ENCODE peak calls at places on chromosomes 12 and 14, in ten cellular contexts. I is IMR-90; W is sigmoid colon; O is NCI-H1417; C is stimulated activated CD8-positive, alpha-beta memory T cell treated with anti-CD3 and anti-CD28 coated beads, Interleukin-12 subunit alpha, Interleukin-12 subunit beta, amount 100 ng/mL, for 4 hours; H is GM10248; Z is left colon; E is kidney epithelial cell; M is HFFc6; V is H9. R is an unnamed sample.

GRCh38 chr12:24039113-24039525 is 89.6 kb upstream of the SOX5 start:
- DNase-seq in I (peak), W (no peak), O (no peak), C (no peak), H (no peak), Z (no peak), E (peak), M (no peak), V (no peak), R (no peak)

GRCh38 chr12:53031616-53032015 is 18.2 kb upstream of the TNS2 start:
- DNase-seq in I (no peak), W (no peak), O (no peak), C (no peak), H (no peak), Z (no peak), E (no peak), M (no peak), V (no peak), R (no peak)

GRCh38 chr12:51371295-51371953 is 19.8 kb downstream of the GALNT6 start:
- DNase-seq in I (peak), W (peak), O (peak), C (no peak), H (no peak), Z (no peak), E (peak), M (peak), V (peak), R (peak)

GRCh38 chr12:120971299-120972180 is 6.8 kb upstream of the HNF1A start:
- DNase-seq in I (peak), W (no peak), O (no peak), C (no peak), H (peak), Z (no peak), E (no peak), M (peak), V (no peak), R (peak)

GRCh38 chr14:70281938-70282337 is 77.5 kb downstream of the COX16 start:
- DNase-seq in I (no peak), W (no peak), O (peak), C (no peak), H (no peak), Z (no peak), E (no peak), M (no peak), V (no peak), R (peak)

GRCh38 chr14:104399432-104400155 is 180.0 kb upstream of the C14orf180 start:
- DNase-seq in I (no peak), W (no peak), O (peak), C (no peak), H (no peak), Z (no peak), E (no peak), M (no peak), V (peak), R (no peak)

GRCh38 chr14:90517431-90517841 is 120.6 kb downstream of the CALM1 start:
- DNase-seq in I (no peak), W (no peak), O (peak), C (no peak), H (no peak), Z (peak), E (no peak), M (no peak), V (no peak), R (no peak)

GRCh38 chr12:121804417-121805111 is 755 bp downstream of the SETD1B start:
- DNase-seq in I (no peak), W (peak), O (peak), C (peak), H (peak), Z (peak), E (no peak), M (no peak), V (no peak), R (no peak)

GRCh38 chr12:69442894-69443293 is 27.3 kb upstream of the FRS2 start:
- DNase-seq in I (peak), W (no peak), O (no peak), C (no peak), H (no peak), Z (no peak), E (no peak), M (no peak), V (no peak), R (no peak)

GRCh38 chr12:86256169-86256568 is at the start of gene MGAT4C:
- DNase-seq in I (no peak), W (no peak), O (peak), C (no peak), H (no peak), Z (no peak), E (no peak), M (no peak), V (no peak), R (peak)

GRCh38 chr12:42735869-42736361 is 146.4 kb upstream of the PRICKLE1 start:
- DNase-seq in I (no peak), W (no peak), O (no peak), C (no peak), H (no peak), Z (no peak), E (no peak), M (no peak), V (no peak), R (no peak)

GRCh38 chr14:82710257-82710841 is 1176.7 kb upstream of the SEL1L start:
- DNase-seq in I (peak), W (no peak), O (peak), C (no peak), H (peak), Z (peak), E (peak), M (peak), V (peak), R (peak)

GRCh38 chr12:24664151-24664550 is 284.8 kb downstream of the BCAT1 start:
- DNase-seq in I (peak), W (no peak), O (no peak), C (no peak), H (no peak), Z (no peak), E (no peak), M (no peak), V (no peak), R (no peak)

GRCh38 chr12:87368259-87368658 is 660.9 kb downstream of the C12orf50 start:
- DNase-seq in I (no peak), W (no peak), O (peak), C (no peak), H (no peak), Z (no peak), E (no peak), M (no peak), V (no peak), R (peak)

GRCh38 chr14:54438703-54439102 is 2.5 kb downstream of the CNIH1 start:
- DNase-seq in I (no peak), W (no peak), O (no peak), C (no peak), H (no peak), Z (no peak), E (no peak), M (no peak), V (no peak), R (no peak)

GRCh38 chr12:63319936-63320633 is 169.1 kb upstream of the AVPR1A start:
- DNase-seq in I (no peak), W (no peak), O (no peak), C (no peak), H (no peak), Z (no peak), E (no peak), M (no peak), V (no peak), R (no peak)

GRCh38 chr14:34711169-34711568 is 3.2 kb downstream of the CFL2 start:
- DNase-seq in I (peak), W (no peak), O (no peak), C (no peak), H (peak), Z (no peak), E (no peak), M (peak), V (no peak), R (peak)

GRCh38 chr12:101891462-101891971 is 14.1 kb downstream of the DRAM1 start:
- DNase-seq in I (peak), W (peak), O (no peak), C (no peak), H (peak), Z (peak), E (no peak), M (peak), V (no peak), R (no peak)

GRCh38 chr14:61101803-61102548 is 120.9 kb downstream of the SLC38A6 start:
- DNase-seq in I (peak), W (no peak), O (no peak), C (no peak), H (no peak), Z (no peak), E (no peak), M (peak), V (peak), R (no peak)